ENCODE peak calls at places on chromosomes 3 and 15, in six cellular contexts. One of them, this sample, is unnamed.
A peak's percentile ranks its signal among the peaks of the same experiment; 100 is the strongest.

GRCh38 chr3:15634671-15635661 is 33.4 kb downstream of the BTD start:
- DNase-seq in body of pancreas: no peak
- DNase-seq in left ventricle myocardium inferior: no peak
- DNase-seq in GM23338: no peak
- DNase-seq in mesenchymal stem cell: peak; percentile 74
- DNase-seq in ovary: peak; percentile 53
- DNase-seq in this sample: no peak

GRCh38 chr3:67106874-67107273 is 108.8 kb downstream of the KBTBD8 start:
- DNase-seq in ovary: no peak
- DNase-seq in left ventricle myocardium inferior: no peak
- DNase-seq in mesenchymal stem cell: no peak
- DNase-seq in GM23338: no peak
- DNase-seq in body of pancreas: no peak
- DNase-seq in this sample: no peak

GRCh38 chr3:45280227-45280626 is 54.1 kb upstream of the TMEM158 start:
- DNase-seq in mesenchymal stem cell: no peak
- DNase-seq in left ventricle myocardium inferior: no peak
- DNase-seq in GM23338: no peak
- DNase-seq in body of pancreas: no peak
- DNase-seq in ovary: no peak
- DNase-seq in this sample: no peak

GRCh38 chr3:4680881-4681300 is 187.7 kb downstream of the ITPR1 start:
- DNase-seq in left ventricle myocardium inferior: no peak
- DNase-seq in GM23338: no peak
- DNase-seq in body of pancreas: no peak
- DNase-seq in mesenchymal stem cell: peak; percentile 58
- DNase-seq in ovary: no peak
- DNase-seq in this sample: no peak

GRCh38 chr3:195999896-196000295 is 82.0 kb downstream of the TFRC start:
- DNase-seq in body of pancreas: no peak
- DNase-seq in ovary: no peak
- DNase-seq in mesenchymal stem cell: no peak
- DNase-seq in GM23338: no peak
- DNase-seq in left ventricle myocardium inferior: no peak
- DNase-seq in this sample: no peak

GRCh38 chr3:156680243-156680930 is 6.0 kb downstream of the TIPARP start:
- DNase-seq in body of pancreas: no peak
- DNase-seq in left ventricle myocardium inferior: no peak
- DNase-seq in GM23338: no peak
- DNase-seq in ovary: no peak
- DNase-seq in mesenchymal stem cell: peak; percentile 78
- DNase-seq in this sample: no peak

GRCh38 chr3:62188547-62189375 is 184.6 kb downstream of the FEZF2 start:
- DNase-seq in ovary: peak; percentile 77
- DNase-seq in mesenchymal stem cell: peak; percentile 68
- DNase-seq in left ventricle myocardium inferior: peak; percentile 77
- DNase-seq in GM23338: peak; percentile 90
- DNase-seq in body of pancreas: peak; percentile 76
- DNase-seq in this sample: peak; percentile 91

GRCh38 chr15:70867911-70868467 is 14.0 kb upstream of the LARP6 start:
- DNase-seq in ovary: peak; percentile 60
- DNase-seq in mesenchymal stem cell: peak; percentile 63
- DNase-seq in body of pancreas: no peak
- DNase-seq in left ventricle myocardium inferior: no peak
- DNase-seq in GM23338: no peak
- DNase-seq in this sample: peak; percentile 86

GRCh38 chr15:77083381-77084160 is 12.7 kb upstream of the TSPAN3 start:
- DNase-seq in mesenchymal stem cell: peak; percentile 46
- DNase-seq in ovary: peak; percentile 58
- DNase-seq in left ventricle myocardium inferior: peak; percentile 78
- DNase-seq in GM23338: peak; percentile 92
- DNase-seq in body of pancreas: peak; percentile 92
- DNase-seq in this sample: no peak

GRCh38 chr3:139558351-139559170 is 19.0 kb upstream of the RBP1 start:
- DNase-seq in left ventricle myocardium inferior: no peak
- DNase-seq in ovary: no peak
- DNase-seq in GM23338: peak; percentile 36
- DNase-seq in body of pancreas: no peak
- DNase-seq in mesenchymal stem cell: no peak
- DNase-seq in this sample: no peak

GRCh38 chr3:126755866-126756265 is 51.8 kb downstream of the CHCHD6 start:
- DNase-seq in mesenchymal stem cell: no peak
- DNase-seq in ovary: no peak
- DNase-seq in body of pancreas: no peak
- DNase-seq in GM23338: no peak
- DNase-seq in left ventricle myocardium inferior: no peak
- DNase-seq in this sample: no peak

GRCh38 chr15:37907136-37907535 is 27.3 kb upstream of the TMCO5A start:
- DNase-seq in body of pancreas: no peak
- DNase-seq in mesenchymal stem cell: peak; percentile 25
- DNase-seq in left ventricle myocardium inferior: no peak
- DNase-seq in ovary: no peak
- DNase-seq in GM23338: no peak
- DNase-seq in this sample: no peak

GRCh38 chr3:79125313-79125984 is 642.3 kb downstream of the ROBO1 start:
- DNase-seq in ovary: no peak
- DNase-seq in left ventricle myocardium inferior: no peak
- DNase-seq in mesenchymal stem cell: no peak
- DNase-seq in body of pancreas: no peak
- DNase-seq in GM23338: peak; percentile 27
- DNase-seq in this sample: no peak

GRCh38 chr3:14123308-14124222 is 1.1 kb downstream of the CHCHD4 start:
- DNase-seq in ovary: peak; percentile 42
- DNase-seq in left ventricle myocardium inferior: no peak
- DNase-seq in mesenchymal stem cell: no peak
- DNase-seq in body of pancreas: no peak
- DNase-seq in GM23338: peak; percentile 15
- DNase-seq in this sample: no peak

GRCh38 chr15:72890043-72890442 is 106.5 kb upstream of the ADPGK start:
- DNase-seq in body of pancreas: no peak
- DNase-seq in GM23338: no peak
- DNase-seq in ovary: no peak
- DNase-seq in mesenchymal stem cell: no peak
- DNase-seq in left ventricle myocardium inferior: no peak
- DNase-seq in this sample: no peak

GRCh38 chr15:67397139-67397538 is 123.8 kb upstream of the C15orf61 start:
- DNase-seq in mesenchymal stem cell: no peak
- DNase-seq in ovary: no peak
- DNase-seq in GM23338: no peak
- DNase-seq in left ventricle myocardium inferior: no peak
- DNase-seq in body of pancreas: no peak
- DNase-seq in this sample: peak; percentile 19

GRCh38 chr3:123290107-123290930 is 88.6 kb downstream of the SEC22A start:
- DNase-seq in GM23338: no peak
- DNase-seq in left ventricle myocardium inferior: no peak
- DNase-seq in mesenchymal stem cell: no peak
- DNase-seq in body of pancreas: no peak
- DNase-seq in ovary: no peak
- DNase-seq in this sample: no peak

GRCh38 chr3:64306745-64307144 is 81.5 kb upstream of the PRICKLE2 start:
- DNase-seq in GM23338: no peak
- DNase-seq in body of pancreas: no peak
- DNase-seq in ovary: peak; percentile 31
- DNase-seq in mesenchymal stem cell: no peak
- DNase-seq in left ventricle myocardium inferior: no peak
- DNase-seq in this sample: peak; percentile 57

GRCh38 chr3:49791571-49791970 is 5.2 kb upstream of the IP6K1 start:
- DNase-seq in ovary: no peak
- DNase-seq in mesenchymal stem cell: no peak
- DNase-seq in left ventricle myocardium inferior: no peak
- DNase-seq in GM23338: no peak
- DNase-seq in body of pancreas: no peak
- DNase-seq in this sample: no peak

DNA sequence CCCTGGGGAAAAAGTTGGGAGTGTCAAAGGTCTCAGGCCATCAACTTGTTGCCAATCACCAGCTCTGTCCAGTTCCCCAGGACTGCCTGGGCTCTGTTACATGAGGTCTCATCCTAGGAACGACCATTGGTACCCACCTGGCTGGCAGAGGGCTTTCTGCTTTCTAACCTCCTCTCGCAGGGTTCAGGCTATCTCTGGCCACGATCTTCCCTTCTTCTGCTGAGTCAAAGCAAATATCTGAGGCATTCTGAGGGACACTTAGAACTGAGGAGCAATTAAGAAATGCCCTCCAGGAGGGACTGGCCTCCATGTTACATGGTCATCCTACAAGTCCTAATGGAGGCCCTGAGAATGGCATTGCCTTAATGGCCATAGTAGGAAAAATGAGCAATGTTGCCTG is 77.4 kb downstream of the TGFBR2 start:
- DNase-seq in body of pancreas: no peak
- DNase-seq in ovary: no peak
- DNase-seq in mesenchymal stem cell: no peak
- DNase-seq in left ventricle myocardium inferior: no peak
- DNase-seq in GM23338: no peak
- DNase-seq in this sample: no peak
- H3K4me1 ChIP-seq in body of pancreas: peaks cover 33% of the 10 kb centered on the region
- H3K4me1 ChIP-seq in ovary: peaks cover 27% of the 10 kb centered on the region
- H3K4me1 ChIP-seq in mesenchymal stem cell: peaks cover 7% of the 10 kb centered on the region
- H3K4me1 ChIP-seq in left ventricle myocardium inferior: peaks cover 100% of the 10 kb centered on the region
- H3K4me1 ChIP-seq in GM23338: peaks cover 12% of the 10 kb centered on the region
- H3K4me1 ChIP-seq in this sample: peaks cover 69% of the 10 kb centered on the region

DNA sequence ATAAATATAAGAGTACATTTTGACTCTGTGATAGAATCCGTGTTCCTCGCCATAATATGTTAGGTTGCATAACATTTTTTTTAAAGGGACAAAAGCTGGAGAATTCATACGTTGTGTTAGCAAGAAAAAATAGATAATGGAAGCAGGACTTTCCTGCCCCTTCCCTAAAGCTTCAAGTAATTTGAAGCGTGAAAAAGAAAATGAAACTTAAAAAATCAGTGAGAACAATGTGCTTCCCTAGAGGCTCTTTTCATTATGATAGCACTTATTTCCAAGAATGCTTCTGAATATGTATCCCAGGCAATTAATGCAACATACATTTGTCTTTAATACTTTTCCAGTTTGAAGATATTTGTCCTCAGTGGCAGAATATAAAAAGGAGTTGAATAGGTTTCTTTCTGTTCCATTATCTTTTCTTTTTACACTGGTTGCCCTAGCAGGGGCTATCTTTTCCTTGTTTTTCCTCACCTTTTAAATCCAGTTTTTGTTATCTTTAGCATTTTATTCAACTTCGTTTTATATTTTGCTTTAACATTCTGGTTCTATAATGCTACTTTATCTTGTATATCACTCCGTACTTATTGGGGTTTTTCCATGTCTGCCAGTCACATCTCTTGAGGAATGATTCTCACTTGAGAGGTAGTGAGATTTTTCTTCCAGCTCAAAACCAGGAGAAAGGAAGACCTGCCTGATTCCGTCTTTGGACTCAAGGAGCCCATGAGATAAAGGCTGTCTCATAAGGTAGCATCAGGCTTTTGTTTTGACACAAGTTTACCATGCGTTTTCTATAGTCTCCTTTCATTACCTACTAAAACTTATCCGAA is 113.8 kb downstream of the MBNL1 start:
- DNase-seq in GM23338: no peak
- DNase-seq in mesenchymal stem cell: no peak
- DNase-seq in left ventricle myocardium inferior: no peak
- DNase-seq in ovary: no peak
- DNase-seq in body of pancreas: no peak
- DNase-seq in this sample: no peak
- H3K4me3 ChIP-seq in GM23338: no peak overlapping the region
- H3K4me3 ChIP-seq in mesenchymal stem cell: no peak overlapping the region
- H3K4me3 ChIP-seq in left ventricle myocardium inferior: peak overlapping the region; percentile 53
- H3K4me3 ChIP-seq in ovary: peak overlapping the region; percentile 30
- H3K4me3 ChIP-seq in body of pancreas: no peak overlapping the region
- H3K4me3 ChIP-seq in this sample: peak overlapping the region; percentile 72

DNA sequence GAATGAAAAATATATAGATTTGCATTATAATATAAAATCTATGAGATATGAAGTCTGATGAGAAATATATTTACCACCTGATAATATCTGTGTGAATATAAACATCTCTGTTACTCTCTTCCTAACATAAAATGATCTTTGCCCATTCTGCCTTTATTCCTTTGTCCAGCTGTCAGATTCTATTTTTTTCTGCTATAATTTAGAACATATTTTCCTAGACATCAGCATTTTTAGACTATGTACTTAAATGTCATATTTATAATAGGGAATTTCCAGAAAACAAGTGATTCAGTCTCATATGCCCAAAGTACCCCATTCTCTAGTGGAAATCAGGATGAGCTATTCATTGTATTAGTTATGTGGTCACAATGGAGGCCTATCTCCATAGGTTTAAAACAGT is 83.4 kb downstream of the FILIP1L start:
- DNase-seq in ovary: no peak
- DNase-seq in mesenchymal stem cell: no peak
- DNase-seq in body of pancreas: no peak
- DNase-seq in GM23338: no peak
- DNase-seq in left ventricle myocardium inferior: no peak
- DNase-seq in this sample: no peak
- H3K4me1 ChIP-seq in ovary: peaks cover 8% of the 10 kb centered on the region
- H3K4me1 ChIP-seq in mesenchymal stem cell: no peaks in the 10 kb centered on the region
- H3K4me1 ChIP-seq in body of pancreas: peaks cover 43% of the 10 kb centered on the region
- H3K4me1 ChIP-seq in GM23338: no peaks in the 10 kb centered on the region
- H3K4me1 ChIP-seq in left ventricle myocardium inferior: peaks cover 17% of the 10 kb centered on the region
- H3K4me1 ChIP-seq in this sample: peaks cover 25% of the 10 kb centered on the region

GRCh38 chr3:57890874-57891273 is 117.3 kb upstream of the FLNB start:
- DNase-seq in mesenchymal stem cell: no peak
- DNase-seq in GM23338: no peak
- DNase-seq in left ventricle myocardium inferior: no peak
- DNase-seq in ovary: no peak
- DNase-seq in body of pancreas: no peak
- DNase-seq in this sample: no peak
- H3K4me3 ChIP-seq in mesenchymal stem cell: no peak overlapping the region
- H3K4me3 ChIP-seq in GM23338: no peak overlapping the region
- H3K4me3 ChIP-seq in left ventricle myocardium inferior: peak overlapping the region; percentile 68
- H3K4me3 ChIP-seq in ovary: peak overlapping the region; percentile 15
- H3K4me3 ChIP-seq in body of pancreas: no peak overlapping the region
- H3K4me3 ChIP-seq in this sample: no peak overlapping the region